ENCODE peak calls at places on chromosomes 11 and 22, in seven cellular contexts. X, K, R, V, G, I and T are unnamed samples.

GRCh38 chr22:45330548-45330947 is 20.8 kb downstream of the FAM118A start:
- DNase-seq in K (no peak), I (no peak), G (no peak), V (no peak), R (no peak), X (no peak), T (no peak)

GRCh38 chr11:114162719-114163123 is 103.2 kb downstream of the ZBTB16 start:
- DNase-seq in R (peak), G (peak), I (peak), X (peak), K (peak), V (peak), T (peak)

GRCh38 chr11:27945323-27945722 is 162.6 kb downstream of the KIF18A start:
- DNase-seq in K (no peak), X (no peak), G (no peak), R (no peak), I (no peak), V (no peak), T (no peak)

GRCh38 chr22:28103596-28103995 is 184.5 kb upstream of the PITPNB start:
- DNase-seq in K (no peak), I (no peak), V (no peak), R (no peak), G (no peak), X (no peak), T (no peak)

GRCh38 chr11:32426819-32427615 is 8.3 kb downstream of the WT1 start:
- DNase-seq in K (no peak), I (no peak), R (no peak), X (no peak), V (no peak), G (no peak), T (no peak)

GRCh38 chr11:114354076-114354475 is 46.2 kb downstream of the C11orf71 start:
- DNase-seq in I (no peak), G (peak), V (no peak), K (peak), X (peak), R (no peak), T (peak)

GRCh38 chr11:120511116-120511803 is at the start of gene GRIK4:
- DNase-seq in V (peak), G (no peak), X (peak), I (peak), R (peak), K (peak), T (no peak)

GRCh38 chr22:50146440-50147228 is 23.9 kb upstream of the PANX2 start:
- DNase-seq in R (peak), K (peak), X (peak), I (peak), V (peak), G (peak), T (peak)

GRCh38 chr11:19316434-19316833 is 75.7 kb upstream of the E2F8 start:
- DNase-seq in V (peak), K (no peak), G (no peak), I (peak), X (no peak), R (no peak), T (no peak)

GRCh38 chr11:37988031-37988430 is 1390.0 kb upstream of the RAG2 start:
- DNase-seq in V (no peak), G (no peak), K (peak), X (peak), R (no peak), I (no peak), T (peak)

GRCh38 chr22:45240137-45240809 is 421 bp downstream of the KIAA0930 start:
- DNase-seq in X (peak), G (no peak), R (no peak), K (peak), V (no peak), I (no peak), T (no peak)

GRCh38 chr11:15968461-15969130 is 387.8 kb downstream of the SOX6 start:
- DNase-seq in X (no peak), R (peak), K (peak), I (no peak), G (no peak), V (no peak), T (peak)